ENCODE peak calls at places on chromosome 18, in nine cellular contexts. One of them, this sample, is unnamed.

GRCh38 chr18:44579028-44579692 is 101.5 kb upstream of the SETBP1 start:
- DNase-seq in OCI-LY7: peak
- DNase-seq in C1 segment of cervical spinal cord: no peak
- DNase-seq in activated naive CD8-positive, alpha-beta T cell treated with anti-CD3 and anti-CD28 coated beads, Interleukin-2, amount 10 ng/mL, durations not matched to agents 7 days and 5 days: no peak
- DNase-seq in G401: no peak
- DNase-seq in ELR: peak
- DNase-seq in effector memory CD8-positive, alpha-beta T cell: no peak
- DNase-seq in stimulated activated CD8-positive, alpha-beta memory T cell treated with anti-CD3 and anti-CD28 coated beads, Interleukin-15, amount 100 ng/mL, for 1 hour: no peak
- DNase-seq in NCI-H748 treated with DMSO at 0.1 percent for 48 hours: peak
- DNase-seq in this sample: no peak

GRCh38 chr18:37320320-37320719 is 245.3 kb downstream of the CELF4 start:
- DNase-seq in OCI-LY7: no peak
- DNase-seq in C1 segment of cervical spinal cord: no peak
- DNase-seq in activated naive CD8-positive, alpha-beta T cell treated with anti-CD3 and anti-CD28 coated beads, Interleukin-2, amount 10 ng/mL, durations not matched to agents 7 days and 5 days: no peak
- DNase-seq in G401: no peak
- DNase-seq in ELR: no peak
- DNase-seq in effector memory CD8-positive, alpha-beta T cell: no peak
- DNase-seq in stimulated activated CD8-positive, alpha-beta memory T cell treated with anti-CD3 and anti-CD28 coated beads, Interleukin-15, amount 100 ng/mL, for 1 hour: no peak
- DNase-seq in NCI-H748 treated with DMSO at 0.1 percent for 48 hours: no peak
- DNase-seq in this sample: no peak

GRCh38 chr18:23719634-23720201 is 30.5 kb downstream of the LAMA3 start:
- DNase-seq in OCI-LY7: no peak
- DNase-seq in C1 segment of cervical spinal cord: no peak
- DNase-seq in activated naive CD8-positive, alpha-beta T cell treated with anti-CD3 and anti-CD28 coated beads, Interleukin-2, amount 10 ng/mL, durations not matched to agents 7 days and 5 days: no peak
- DNase-seq in G401: no peak
- DNase-seq in ELR: peak
- DNase-seq in effector memory CD8-positive, alpha-beta T cell: no peak
- DNase-seq in stimulated activated CD8-positive, alpha-beta memory T cell treated with anti-CD3 and anti-CD28 coated beads, Interleukin-15, amount 100 ng/mL, for 1 hour: no peak
- DNase-seq in NCI-H748 treated with DMSO at 0.1 percent for 48 hours: no peak
- DNase-seq in this sample: no peak

GRCh38 chr18:75475228-75475627 is 47.7 kb upstream of the SMIM21 start:
- DNase-seq in OCI-LY7: no peak
- DNase-seq in C1 segment of cervical spinal cord: no peak
- DNase-seq in activated naive CD8-positive, alpha-beta T cell treated with anti-CD3 and anti-CD28 coated beads, Interleukin-2, amount 10 ng/mL, durations not matched to agents 7 days and 5 days: no peak
- DNase-seq in G401: no peak
- DNase-seq in ELR: peak
- DNase-seq in effector memory CD8-positive, alpha-beta T cell: no peak
- DNase-seq in stimulated activated CD8-positive, alpha-beta memory T cell treated with anti-CD3 and anti-CD28 coated beads, Interleukin-15, amount 100 ng/mL, for 1 hour: no peak
- DNase-seq in NCI-H748 treated with DMSO at 0.1 percent for 48 hours: no peak
- DNase-seq in this sample: no peak

GRCh38 chr18:13338318-13338717 is 119.8 kb downstream of the LDLRAD4 start:
- DNase-seq in OCI-LY7: no peak
- DNase-seq in C1 segment of cervical spinal cord: no peak
- DNase-seq in activated naive CD8-positive, alpha-beta T cell treated with anti-CD3 and anti-CD28 coated beads, Interleukin-2, amount 10 ng/mL, durations not matched to agents 7 days and 5 days: no peak
- DNase-seq in G401: peak
- DNase-seq in ELR: no peak
- DNase-seq in effector memory CD8-positive, alpha-beta T cell: no peak
- DNase-seq in stimulated activated CD8-positive, alpha-beta memory T cell treated with anti-CD3 and anti-CD28 coated beads, Interleukin-15, amount 100 ng/mL, for 1 hour: no peak
- DNase-seq in NCI-H748 treated with DMSO at 0.1 percent for 48 hours: no peak
- DNase-seq in this sample: no peak

GRCh38 chr18:36411745-36412168 is 114.2 kb downstream of the FHOD3 start:
- DNase-seq in OCI-LY7: no peak
- DNase-seq in C1 segment of cervical spinal cord: no peak
- DNase-seq in activated naive CD8-positive, alpha-beta T cell treated with anti-CD3 and anti-CD28 coated beads, Interleukin-2, amount 10 ng/mL, durations not matched to agents 7 days and 5 days: no peak
- DNase-seq in G401: no peak
- DNase-seq in ELR: peak
- DNase-seq in effector memory CD8-positive, alpha-beta T cell: no peak
- DNase-seq in stimulated activated CD8-positive, alpha-beta memory T cell treated with anti-CD3 and anti-CD28 coated beads, Interleukin-15, amount 100 ng/mL, for 1 hour: no peak
- DNase-seq in NCI-H748 treated with DMSO at 0.1 percent for 48 hours: peak
- DNase-seq in this sample: no peak

GRCh38 chr18:12742453-12742852 is 39.6 kb downstream of the PSMG2 start:
- DNase-seq in OCI-LY7: no peak
- DNase-seq in C1 segment of cervical spinal cord: no peak
- DNase-seq in activated naive CD8-positive, alpha-beta T cell treated with anti-CD3 and anti-CD28 coated beads, Interleukin-2, amount 10 ng/mL, durations not matched to agents 7 days and 5 days: no peak
- DNase-seq in G401: no peak
- DNase-seq in ELR: peak
- DNase-seq in effector memory CD8-positive, alpha-beta T cell: no peak
- DNase-seq in stimulated activated CD8-positive, alpha-beta memory T cell treated with anti-CD3 and anti-CD28 coated beads, Interleukin-15, amount 100 ng/mL, for 1 hour: no peak
- DNase-seq in NCI-H748 treated with DMSO at 0.1 percent for 48 hours: no peak
- DNase-seq in this sample: no peak

GRCh38 chr18:22601481-22601880 is 183.8 kb upstream of the CTAGE1 start:
- DNase-seq in OCI-LY7: no peak
- DNase-seq in C1 segment of cervical spinal cord: no peak
- DNase-seq in activated naive CD8-positive, alpha-beta T cell treated with anti-CD3 and anti-CD28 coated beads, Interleukin-2, amount 10 ng/mL, durations not matched to agents 7 days and 5 days: no peak
- DNase-seq in G401: no peak
- DNase-seq in ELR: peak
- DNase-seq in effector memory CD8-positive, alpha-beta T cell: no peak
- DNase-seq in stimulated activated CD8-positive, alpha-beta memory T cell treated with anti-CD3 and anti-CD28 coated beads, Interleukin-15, amount 100 ng/mL, for 1 hour: no peak
- DNase-seq in NCI-H748 treated with DMSO at 0.1 percent for 48 hours: no peak
- DNase-seq in this sample: no peak

GRCh38 chr18:58856881-58857280 is 7.8 kb upstream of the ZNF532 start:
- DNase-seq in OCI-LY7: no peak
- DNase-seq in C1 segment of cervical spinal cord: no peak
- DNase-seq in activated naive CD8-positive, alpha-beta T cell treated with anti-CD3 and anti-CD28 coated beads, Interleukin-2, amount 10 ng/mL, durations not matched to agents 7 days and 5 days: no peak
- DNase-seq in G401: no peak
- DNase-seq in ELR: peak
- DNase-seq in effector memory CD8-positive, alpha-beta T cell: no peak
- DNase-seq in stimulated activated CD8-positive, alpha-beta memory T cell treated with anti-CD3 and anti-CD28 coated beads, Interleukin-15, amount 100 ng/mL, for 1 hour: no peak
- DNase-seq in NCI-H748 treated with DMSO at 0.1 percent for 48 hours: no peak
- DNase-seq in this sample: no peak

GRCh38 chr18:46950064-46950656 is 32.8 kb downstream of the KATNAL2 start:
- DNase-seq in OCI-LY7: peak
- DNase-seq in C1 segment of cervical spinal cord: no peak
- DNase-seq in activated naive CD8-positive, alpha-beta T cell treated with anti-CD3 and anti-CD28 coated beads, Interleukin-2, amount 10 ng/mL, durations not matched to agents 7 days and 5 days: no peak
- DNase-seq in G401: no peak
- DNase-seq in ELR: peak
- DNase-seq in effector memory CD8-positive, alpha-beta T cell: no peak
- DNase-seq in stimulated activated CD8-positive, alpha-beta memory T cell treated with anti-CD3 and anti-CD28 coated beads, Interleukin-15, amount 100 ng/mL, for 1 hour: no peak
- DNase-seq in NCI-H748 treated with DMSO at 0.1 percent for 48 hours: peak
- DNase-seq in this sample: no peak

GRCh38 chr18:12890500-12890899 is 6.5 kb upstream of the PTPN2 start:
- DNase-seq in OCI-LY7: no peak
- DNase-seq in C1 segment of cervical spinal cord: no peak
- DNase-seq in activated naive CD8-positive, alpha-beta T cell treated with anti-CD3 and anti-CD28 coated beads, Interleukin-2, amount 10 ng/mL, durations not matched to agents 7 days and 5 days: no peak
- DNase-seq in G401: no peak
- DNase-seq in ELR: peak
- DNase-seq in effector memory CD8-positive, alpha-beta T cell: no peak
- DNase-seq in stimulated activated CD8-positive, alpha-beta memory T cell treated with anti-CD3 and anti-CD28 coated beads, Interleukin-15, amount 100 ng/mL, for 1 hour: no peak
- DNase-seq in NCI-H748 treated with DMSO at 0.1 percent for 48 hours: no peak
- DNase-seq in this sample: no peak

GRCh38 chr18:48002933-48003365 is 72.5 kb upstream of the SMAD2 start:
- DNase-seq in OCI-LY7: no peak
- DNase-seq in C1 segment of cervical spinal cord: no peak
- DNase-seq in activated naive CD8-positive, alpha-beta T cell treated with anti-CD3 and anti-CD28 coated beads, Interleukin-2, amount 10 ng/mL, durations not matched to agents 7 days and 5 days: no peak
- DNase-seq in G401: no peak
- DNase-seq in ELR: peak
- DNase-seq in effector memory CD8-positive, alpha-beta T cell: no peak
- DNase-seq in stimulated activated CD8-positive, alpha-beta memory T cell treated with anti-CD3 and anti-CD28 coated beads, Interleukin-15, amount 100 ng/mL, for 1 hour: no peak
- DNase-seq in NCI-H748 treated with DMSO at 0.1 percent for 48 hours: no peak
- DNase-seq in this sample: no peak